ENCODE peak calls at places on chromosomes 13 and 19, in six cellular contexts. P is iPS DF 19.7; E is cardiac fibroblast; I is T-helper 1 cell; G is stimulated activated CD8-positive, alpha-beta memory T cell treated with anti-CD3 and anti-CD28 coated beads, Interleukin-15, amount 100 ng/mL, for 24 hours; B is stimulated activated CD4-positive, alpha-beta T cell treated with anti-CD3 and anti-CD28 coated beads, Interleukin-2, amount 100 ng/mL, for 48 hours. C is an unnamed sample.

GRCh38 chr13:37485766-37486165 is 112.8 kb downstream of the POSTN start:
- DNase-seq in P (no peak), E (peak), I (no peak), G (no peak), B (no peak), C (no peak)

GRCh38 chr13:99357149-99357596 is 50.0 kb upstream of the GPR183 start:
- DNase-seq in P (no peak), E (peak), I (no peak), G (no peak), B (no peak), C (no peak)

GRCh38 chr19:55467236-55468053 is 2.9 kb upstream of the C19orf85 start:
- DNase-seq in P (no peak), E (peak), I (peak), G (peak), B (peak), C (no peak)

GRCh38 chr13:98909016-98909415 is 68.8 kb downstream of the DOCK9 start:
- DNase-seq in P (no peak), E (peak), I (no peak), G (no peak), B (no peak), C (no peak)

GRCh38 chr19:47369923-47370625 is 21.0 kb downstream of the DHX34 start:
- DNase-seq in P (no peak), E (peak), I (no peak), G (no peak), B (no peak), C (no peak)

GRCh38 chr13:29925457-29925856 is 75.0 kb upstream of the UBL3 start:
- DNase-seq in P (no peak), E (peak), I (no peak), G (no peak), B (no peak), C (no peak)

GRCh38 chr13:94329277-94329676 is 150.2 kb downstream of the DCT start:
- DNase-seq in P (no peak), E (peak), I (no peak), G (no peak), B (no peak), C (no peak)

GRCh38 chr13:79874396-79875360 is 393.7 kb downstream of the NDFIP2 start:
- DNase-seq in P (no peak), E (peak), I (no peak), G (no peak), B (no peak), C (no peak)

GRCh38 chr13:87536499-87536898 is 134.7 kb upstream of the SLITRK5 start:
- DNase-seq in P (no peak), E (no peak), I (no peak), G (no peak), B (no peak), C (no peak)

GRCh38 chr13:33355470-33355869 is 69.9 kb upstream of the STARD13 start:
- DNase-seq in P (no peak), E (peak), I (no peak), G (no peak), B (no peak), C (no peak)

GRCh38 chr13:113398963-113399754 is 35.2 kb upstream of the GRTP1 start:
- DNase-seq in P (no peak), E (no peak), I (no peak), G (no peak), B (no peak), C (no peak)

C was measured in iPS DF 6.9.